ENCODE peak calls at places on chromosome 12, in six cellular contexts. One of them, this sample, is unnamed.
A peak's percentile ranks its signal among the peaks of the same experiment; 100 is the strongest.

GRCh38 chr12:49870501-49871262 is 27.8 kb upstream of the BCDIN3D start:
- DNase-seq in mucosa of descending colon: no peak
- DNase-seq in naive thymus-derived CD8-positive, alpha-beta T cell: no peak
- DNase-seq in cardiac muscle cell: no peak
- DNase-seq in caudate nucleus: no peak
- DNase-seq in NCI-H1694: no peak
- DNase-seq in this sample: no peak

GRCh38 chr12:73598626-73599025 is 939.0 kb upstream of the ATXN7L3B start:
- DNase-seq in mucosa of descending colon: no peak
- DNase-seq in naive thymus-derived CD8-positive, alpha-beta T cell: no peak
- DNase-seq in cardiac muscle cell: no peak
- DNase-seq in caudate nucleus: no peak
- DNase-seq in NCI-H1694: no peak
- DNase-seq in this sample: no peak

GRCh38 chr12:40632933-40633332 is 59.3 kb upstream of the CNTN1 start:
- DNase-seq in mucosa of descending colon: no peak
- DNase-seq in naive thymus-derived CD8-positive, alpha-beta T cell: no peak
- DNase-seq in cardiac muscle cell: no peak
- DNase-seq in caudate nucleus: no peak
- DNase-seq in NCI-H1694: no peak
- DNase-seq in this sample: no peak

GRCh38 chr12:108653082-108653516 is 19.4 kb upstream of the SELPLG start:
- DNase-seq in mucosa of descending colon: no peak
- DNase-seq in naive thymus-derived CD8-positive, alpha-beta T cell: no peak
- DNase-seq in cardiac muscle cell: no peak
- DNase-seq in caudate nucleus: no peak
- DNase-seq in NCI-H1694: no peak
- DNase-seq in this sample: no peak

GRCh38 chr12:95634622-95635621 is 83.6 kb upstream of the USP44 start:
- DNase-seq in mucosa of descending colon: peak; percentile 85
- DNase-seq in naive thymus-derived CD8-positive, alpha-beta T cell: no peak
- DNase-seq in cardiac muscle cell: no peak
- DNase-seq in caudate nucleus: no peak
- DNase-seq in NCI-H1694: no peak
- DNase-seq in this sample: peak; percentile 84

GRCh38 chr12:102917026-102917787 is at the start of gene PAH:
- DNase-seq in mucosa of descending colon: peak; percentile 10
- DNase-seq in naive thymus-derived CD8-positive, alpha-beta T cell: peak; percentile 20
- DNase-seq in cardiac muscle cell: peak; percentile 7
- DNase-seq in caudate nucleus: no peak
- DNase-seq in NCI-H1694: no peak
- DNase-seq in this sample: peak; percentile 17

GRCh38 chr12:75660805-75661404 is 149.5 kb upstream of the KRR1 start:
- DNase-seq in mucosa of descending colon: no peak
- DNase-seq in naive thymus-derived CD8-positive, alpha-beta T cell: no peak
- DNase-seq in cardiac muscle cell: no peak
- DNase-seq in caudate nucleus: no peak
- DNase-seq in NCI-H1694: no peak
- DNase-seq in this sample: no peak

GRCh38 chr12:89225401-89225800 is 126.9 kb downstream of the DUSP6 start:
- DNase-seq in mucosa of descending colon: peak; percentile 35
- DNase-seq in naive thymus-derived CD8-positive, alpha-beta T cell: peak; percentile 56
- DNase-seq in cardiac muscle cell: no peak
- DNase-seq in caudate nucleus: no peak
- DNase-seq in NCI-H1694: no peak
- DNase-seq in this sample: no peak

GRCh38 chr12:9227953-9228352 is 19.8 kb upstream of the PZP start:
- DNase-seq in mucosa of descending colon: no peak
- DNase-seq in naive thymus-derived CD8-positive, alpha-beta T cell: no peak
- DNase-seq in cardiac muscle cell: no peak
- DNase-seq in caudate nucleus: no peak
- DNase-seq in NCI-H1694: no peak
- DNase-seq in this sample: no peak

GRCh38 chr12:58416211-58416610 is 474.8 kb downstream of the ATP23 start:
- DNase-seq in mucosa of descending colon: no peak
- DNase-seq in naive thymus-derived CD8-positive, alpha-beta T cell: no peak
- DNase-seq in cardiac muscle cell: no peak
- DNase-seq in caudate nucleus: no peak
- DNase-seq in NCI-H1694: no peak
- DNase-seq in this sample: no peak

GRCh38 chr12:28340261-28340660 is 150.0 kb downstream of the CCDC91 start:
- DNase-seq in mucosa of descending colon: no peak
- DNase-seq in naive thymus-derived CD8-positive, alpha-beta T cell: no peak
- DNase-seq in cardiac muscle cell: no peak
- DNase-seq in caudate nucleus: no peak
- DNase-seq in NCI-H1694: no peak
- DNase-seq in this sample: no peak

GRCh38 chr12:45464699-45465098 is 248.8 kb downstream of the ANO6 start:
- DNase-seq in mucosa of descending colon: no peak
- DNase-seq in naive thymus-derived CD8-positive, alpha-beta T cell: no peak
- DNase-seq in cardiac muscle cell: peak; percentile 12
- DNase-seq in caudate nucleus: no peak
- DNase-seq in NCI-H1694: no peak
- DNase-seq in this sample: no peak

GRCh38 chr12:122858591-122859302 is 23.5 kb downstream of the HIP1R start:
- DNase-seq in mucosa of descending colon: no peak
- DNase-seq in naive thymus-derived CD8-positive, alpha-beta T cell: no peak
- DNase-seq in cardiac muscle cell: no peak
- DNase-seq in caudate nucleus: no peak
- DNase-seq in NCI-H1694: no peak
- DNase-seq in this sample: no peak

GRCh38 chr12:52238206-52238840 is 5.3 kb downstream of the KRT7 start:
- DNase-seq in mucosa of descending colon: no peak
- DNase-seq in naive thymus-derived CD8-positive, alpha-beta T cell: no peak
- DNase-seq in cardiac muscle cell: no peak
- DNase-seq in caudate nucleus: no peak
- DNase-seq in NCI-H1694: no peak
- DNase-seq in this sample: no peak

GRCh38 chr12:6936378-6936638 is 7.3 kb upstream of the RNU7-1 start:
- DNase-seq in mucosa of descending colon: no peak
- DNase-seq in naive thymus-derived CD8-positive, alpha-beta T cell: no peak
- DNase-seq in cardiac muscle cell: no peak
- DNase-seq in caudate nucleus: no peak
- DNase-seq in NCI-H1694: no peak
- DNase-seq in this sample: no peak

This sample was measured in colonic mucosa.